ENCODE peak calls at places on chromosome 21, in nine cellular contexts. Q, H, O, K, D, Z, M, I and Y are unnamed samples.

GRCh38 chr21:42747267-42747701 is 93.9 kb downstream of the PDE9A start:
- DNase-seq in Q (no peak), H (no peak), O (no peak), K (no peak), D (no peak), Z (no peak), M (no peak), I (no peak), Y (no peak)

GRCh38 chr21:42061866-42062542 is 9.1 kb upstream of the UMODL1 start:
- DNase-seq in Q (no peak), H (peak), O (no peak), K (peak), D (no peak), Z (peak), M (no peak), I (peak), Y (peak)

GRCh38 chr21:41677671-41678015 is 89.2 kb downstream of the RIPK4 start:
- DNase-seq in Q (no peak), H (no peak), O (no peak), K (no peak), D (no peak), Z (no peak), M (peak), I (peak), Y (no peak)

GRCh38 chr21:45543710-45544448 is 1.6 kb upstream of the SLC19A1 start:
- DNase-seq in Q (no peak), H (no peak), O (no peak), K (peak), D (no peak), Z (peak), M (no peak), I (no peak), Y (no peak)

GRCh38 chr21:25750085-25750484 is 15.3 kb downstream of the GABPA start:
- DNase-seq in Q (no peak), H (no peak), O (no peak), K (no peak), D (no peak), Z (no peak), M (no peak), I (peak), Y (peak)

GRCh38 chr21:28308516-28308915 is 684.2 kb downstream of the LTN1 start:
- DNase-seq in Q (no peak), H (no peak), O (no peak), K (no peak), D (peak), Z (no peak), M (no peak), I (no peak), Y (no peak)

GRCh38 chr21:23292292-23292691 is 2294.1 kb downstream of the NCAM2 start:
- DNase-seq in Q (no peak), H (no peak), O (no peak), K (no peak), D (no peak), Z (no peak), M (no peak), I (no peak), Y (no peak)

GRCh38 chr21:32753818-32754610 is 17.5 kb downstream of the PAXBP1 start:
- DNase-seq in Q (no peak), H (no peak), O (no peak), K (no peak), D (peak), Z (no peak), M (no peak), I (no peak), Y (no peak)

GRCh38 chr21:31616216-31616615 is 43.3 kb upstream of the SOD1 start:
- DNase-seq in Q (no peak), H (no peak), O (no peak), K (no peak), D (no peak), Z (no peak), M (no peak), I (no peak), Y (no peak)